ENCODE peak calls at places on chromosomes 4 and X, in five cellular contexts. E, R, Y, Z and M are unnamed samples.

GRCh38 chrX:11113731-11114130 is 2.6 kb downstream of the HCCS start:
- DNase-seq in R (no peak), Y (peak), E (peak), Z (no peak), M (peak)

GRCh38 chr4:145083891-145084640 is 13.9 kb downstream of the ANAPC10 start:
- DNase-seq in E (peak), R (peak), Y (peak), Z (no peak), M (no peak)

GRCh38 chrX:10524578-10524977 is 95.8 kb downstream of the MID1 start:
- DNase-seq in Z (no peak), Y (no peak), E (no peak), R (no peak), M (no peak)

GRCh38 chr4:35789899-35790574 is 454.3 kb downstream of the ARAP2 start:
- DNase-seq in E (no peak), R (no peak), Z (no peak), Y (no peak), M (no peak)

GRCh38 chr4:7911044-7911578 is 28.6 kb downstream of the AFAP1 start:
- DNase-seq in R (no peak), Y (peak), Z (no peak), E (peak), M (no peak)

GRCh38 chrX:52988985-52989917 is 30.9 kb upstream of the FAM156A start:
- DNase-seq in Y (no peak), Z (no peak), R (no peak), E (peak), M (no peak)

GRCh38 chrX:22323541-22323940 is 50.8 kb downstream of the CBLL2 start:
- DNase-seq in Y (peak), E (peak), R (no peak), Z (no peak), M (no peak)

GRCh38 chr4:22850055-22850454 is 157.3 kb downstream of the GBA3 start:
- DNase-seq in Y (no peak), E (no peak), Z (no peak), R (no peak), M (no peak)

GRCh38 chrX:21885568-21885967 is 29.8 kb downstream of the YY2 start:
- DNase-seq in Z (no peak), R (no peak), Y (peak), E (no peak), M (no peak)

GRCh38 chr4:159765402-159765801 is 662.5 kb downstream of the RAPGEF2 start:
- DNase-seq in E (peak), Y (peak), R (no peak), Z (no peak), M (no peak)

GRCh38 chr4:174873931-174874330 is 44.2 kb upstream of the ADAM29 start:
- DNase-seq in Z (peak), R (no peak), E (peak), Y (peak), M (no peak)

GRCh38 chr4:85512446-85513205 is 37.7 kb downstream of the ARHGAP24 start:
- DNase-seq in R (no peak), E (peak), Z (no peak), Y (no peak), M (no peak)

GRCh38 chr4:148055844-148056243 is 324.0 kb downstream of the ARHGAP10 start:
- DNase-seq in Y (no peak), E (no peak), Z (no peak), R (no peak), M (no peak)

GRCh38 chr4:63492515-63492914 is 916.7 kb downstream of the TECRL start:
- DNase-seq in R (no peak), E (no peak), Y (no peak), Z (no peak), M (no peak)

GRCh38 chrX:70039758-70040157 is 10.0 kb downstream of the AWAT2 start:
- DNase-seq in R (no peak), E (peak), Y (no peak), Z (no peak), M (no peak)

GRCh38 chr4:103365285-103365684 is 167.1 kb upstream of the CENPE start:
- DNase-seq in R (no peak), Z (no peak), Y (no peak), E (no peak), M (no peak)

GRCh38 chr4:8594097-8595038 is 1.8 kb downstream of the CPZ start:
- DNase-seq in Y (peak), Z (peak), R (peak), E (peak), M (peak)

GRCh38 chrX:334331-334891 is 15.8 kb upstream of the GTPBP6 start:
- DNase-seq in E (no peak), Z (no peak), Y (no peak), R (no peak), M (no peak)

GRCh38 chr4:168654206-168655174 is 157.6 kb downstream of the PALLD start:
- DNase-seq in E (no peak), Z (no peak), R (no peak), Y (no peak), M (no peak)

GRCh38 chr4:168656946-168657473 is 160.2 kb downstream of the PALLD start:
- DNase-seq in E (no peak), Y (no peak), Z (no peak), R (no peak), M (no peak)

GRCh38 chr4:168656055-168656660 is 159.3 kb downstream of the PALLD start:
- DNase-seq in E (peak), Y (peak), R (no peak), Z (no peak), M (no peak)

GRCh38 chr4:168652818-168653217 is 156.0 kb downstream of the PALLD start:
- DNase-seq in Z (no peak), Y (no peak), E (no peak), R (no peak), M (no peak)

DNA sequence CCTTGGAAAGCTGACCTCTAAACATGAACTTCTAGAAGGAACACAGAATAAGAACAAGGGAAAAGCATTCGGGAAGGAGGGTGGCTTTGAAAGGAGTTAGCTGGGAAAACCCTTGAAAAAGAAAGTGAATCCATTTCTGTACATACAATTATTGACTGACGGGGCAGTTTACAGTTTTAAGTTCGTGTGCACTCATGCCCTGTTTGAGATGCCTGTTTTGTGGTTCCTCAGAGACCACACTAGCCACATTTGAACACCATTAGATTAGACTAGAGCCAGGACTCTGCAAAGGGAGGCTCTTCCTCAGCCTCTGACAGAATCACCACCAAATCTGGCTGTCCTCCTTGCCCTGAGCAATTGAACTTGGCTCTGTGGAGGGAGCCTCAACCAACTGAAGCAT is 158.3 kb downstream of the PALLD start:
- DNase-seq in E (no peak), R (no peak), Y (no peak), Z (no peak), M (no peak)
- H3K4me3 ChIP-seq in E (no peak), R (no peak), Y (no peak), Z (no peak), M (no peak)

GRCh38 chr4:111618908-111619307 is 526.3 kb upstream of the FAM241A start:
- DNase-seq in Z (no peak), Y (peak), R (no peak), E (no peak), M (no peak)
- H3K4me3 ChIP-seq in Z (no peak), Y (no peak), R (no peak), E (no peak), M (no peak)

DNA sequence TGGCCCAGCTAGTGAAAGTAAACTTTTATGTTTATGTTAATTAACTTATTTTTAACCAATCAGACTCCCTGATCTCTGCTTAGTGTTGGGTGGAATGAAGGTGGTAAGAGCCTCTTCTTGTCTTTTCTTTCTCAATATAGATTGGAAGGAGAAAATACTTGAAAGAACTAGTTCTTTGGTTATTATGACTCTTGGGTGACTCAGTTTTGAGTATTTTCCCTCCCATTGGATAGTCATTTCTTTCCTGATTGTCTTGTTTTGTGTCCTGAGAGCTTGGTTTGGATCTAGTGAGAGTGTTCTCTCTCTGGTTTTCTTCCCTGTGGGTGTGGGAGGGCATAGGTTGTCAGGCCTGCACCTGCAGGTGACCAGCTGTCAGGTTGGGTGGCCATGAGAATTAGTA is 172.0 kb upstream of the GLRA2 start:
- DNase-seq in R (no peak), E (peak), Y (no peak), Z (no peak), M (no peak)
- H3K4me3 ChIP-seq in R (no peak), E (no peak), Y (no peak), Z (no peak), M (no peak)

GRCh38 chr4:168854216-168854921 is 155.7 kb downstream of the CBR4 start:
- DNase-seq in Z (no peak), E (peak), R (no peak), Y (no peak), M (no peak)
- H3K4me3 ChIP-seq in Z (no peak), E (no peak), R (no peak), Y (no peak), M (no peak)